ENCODE peak calls at places on chromosome 5, in six cellular contexts. B is H7, S is activated T-cell treated with anti-CD3 and anti-CD28 coated beads for 1 hour, N is glutamatergic neuron, X is SHP77, I is EL. C is an unnamed sample.

GRCh38 chr5:116225318-116225717 is 140.5 kb downstream of the COMMD10 start:
- DNase-seq in B (no peak), N (no peak), X (no peak), I (no peak), S (no peak), C (no peak)

GRCh38 chr5:158876263-158876942 is 223.3 kb downstream of the EBF1 start:
- DNase-seq in N (no peak), X (no peak), I (peak), B (no peak), S (no peak), C (no peak)

GRCh38 chr5:37248970-37249819 is at the start of gene CPLANE1:
- DNase-seq in I (peak), N (peak), S (peak), X (peak), B (peak), C (peak)

GRCh38 chr5:2502970-2503594 is 248.4 kb downstream of the IRX2 start:
- DNase-seq in X (no peak), S (no peak), I (no peak), B (no peak), N (no peak), C (no peak)

GRCh38 chr5:113909782-113910181 is 396.3 kb downstream of the YTHDC2 start:
- DNase-seq in S (no peak), N (no peak), B (no peak), I (no peak), X (no peak), C (no peak)

GRCh38 chr5:62550103-62550502 is 28.5 kb upstream of the LRRC70 start:
- DNase-seq in I (no peak), X (no peak), N (no peak), B (no peak), S (no peak), C (no peak)

GRCh38 chr5:167993771-167994170 is 297.7 kb upstream of the WWC1 start:
- DNase-seq in I (no peak), X (no peak), S (no peak), B (no peak), N (no peak), C (no peak)

GRCh38 chr5:138905541-138905940 is 30.4 kb upstream of the LRRTM2 start:
- DNase-seq in X (no peak), B (no peak), S (no peak), I (peak), N (no peak), C (peak)

GRCh38 chr5:77438057-77438456 is 54.1 kb downstream of the WDR41 start:
- DNase-seq in N (no peak), I (no peak), B (no peak), S (no peak), X (no peak), C (no peak)

C was measured in foreskin fibroblast.